ENCODE peak calls at places on chromosome 12, in four cellular contexts. A, X, K and M are unnamed samples.

GRCh38 chr12:108392284-108392683 is 53.2 kb upstream of the CMKLR1 start:
- DNase-seq in X (no peak), A (no peak), K (no peak), M (no peak)

GRCh38 chr12:69623970-69624369 is 13.3 kb upstream of the LRRC10 start:
- DNase-seq in K (no peak), X (no peak), A (no peak), M (peak; percentile 4)

GRCh38 chr12:122293081-122293480 is 26.8 kb upstream of the VPS33A start:
- DNase-seq in K (no peak), A (no peak), X (no peak), M (no peak)

GRCh38 chr12:55929306-55929791 is 1.6 kb upstream of the DGKA start:
- DNase-seq in A (no peak), K (no peak), X (peak; percentile 84), M (no peak)

GRCh38 chr12:116358850-116359761 is 81.6 kb upstream of the MED13L start:
- DNase-seq in X (peak; percentile 68), K (peak; percentile 95), A (peak; percentile 69), M (peak; percentile 58)

GRCh38 chr12:56565510-56566101 is 44.0 kb downstream of the RBMS2 start:
- DNase-seq in X (peak; percentile 15), K (peak; percentile 80), A (no peak), M (no peak)

GRCh38 chr12:123062682-123063426 is 82.4 kb downstream of the ARL6IP4 start:
- DNase-seq in K (peak; percentile 89), X (no peak), A (no peak), M (no peak)

GRCh38 chr12:8544295-8544694 is 3.6 kb upstream of the CLEC4E start:
- DNase-seq in K (peak; percentile 74), X (peak; percentile 71), A (peak; percentile 42), M (peak; percentile 25)

GRCh38 chr12:67663121-67663520 is 14.6 kb downstream of the DYRK2 start:
- DNase-seq in A (no peak), X (no peak), K (no peak), M (no peak)

GRCh38 chr12:42744539-42745156 is 155.1 kb upstream of the PRICKLE1 start:
- DNase-seq in A (no peak), X (no peak), K (no peak), M (no peak)

GRCh38 chr12:34402228-34402898 is 380.1 kb downstream of the ALG10 start:
- DNase-seq in X (peak; percentile 1), K (peak; percentile 59), A (no peak), M (no peak)

GRCh38 chr12:131862084-131862441 is 32.4 kb upstream of the ULK1 start:
- DNase-seq in X (no peak), A (no peak), K (no peak), M (no peak)

GRCh38 chr12:96501139-96501741 is 11.9 kb downstream of the CFAP54 start:
- DNase-seq in K (no peak), A (no peak), X (peak; percentile 34), M (no peak)

GRCh38 chr12:46562625-46563228 is 190.2 kb upstream of the SLC38A2 start:
- DNase-seq in A (no peak), K (no peak), X (no peak), M (no peak)

GRCh38 chr12:132566551-132567131 is 43.7 kb downstream of the LRCOL1 start:
- DNase-seq in K (no peak), A (peak; percentile 60), X (no peak), M (peak; percentile 39)

GRCh38 chr12:89138048-89138852 is 214.1 kb downstream of the DUSP6 start:
- DNase-seq in K (no peak), A (no peak), X (no peak), M (no peak)

GRCh38 chr12:51077930-51078329 is 5.5 kb downstream of the CSRNP2 start:
- DNase-seq in X (no peak), A (peak; percentile 7), K (no peak), M (peak; percentile 32)

GRCh38 chr12:116637589-116638165 is 78.5 kb downstream of the MAP1LC3B2 start:
- DNase-seq in A (no peak), X (no peak), K (no peak), M (no peak)

GRCh38 chr12:118544569-118544968 is 168.2 kb downstream of the SUDS3 start:
- DNase-seq in X (no peak), A (no peak), K (no peak), M (no peak)

GRCh38 chr12:33536431-33536830 is 96.8 kb upstream of the SYT10 start:
- DNase-seq in X (no peak), K (no peak), A (no peak), M (no peak)

GRCh38 chr12:6697584-6698351 is 2.8 kb downstream of the PIANP start:
- DNase-seq in A (no peak), X (no peak), K (no peak), M (no peak)